ENCODE peak calls at places on chromosome 3, in four cellular contexts. One of them, this sample, is unnamed.

GRCh38 chr3:100159564-100160153 is 45.4 kb upstream of the FILIP1L start:
- DNase-seq in NCI-H1417 treated with DMSO at 0.1 percent for 48 hours: no peak
- DNase-seq in ELR: peak; percentile 90
- DNase-seq in activated CD4-positive, alpha-beta memory T cell treated with anti-CD3 and anti-CD28 coated beads for 36 hours: no peak
- DNase-seq in this sample: peak; percentile 50

GRCh38 chr3:115386347-115386746 is 237.0 kb upstream of the GAP43 start:
- DNase-seq in NCI-H1417 treated with DMSO at 0.1 percent for 48 hours: no peak
- DNase-seq in activated CD4-positive, alpha-beta memory T cell treated with anti-CD3 and anti-CD28 coated beads for 36 hours: no peak
- DNase-seq in ELR: no peak
- DNase-seq in this sample: no peak

GRCh38 chr3:126356373-126357298 is 572 bp downstream of the KLF15 start:
- DNase-seq in NCI-H1417 treated with DMSO at 0.1 percent for 48 hours: no peak
- DNase-seq in activated CD4-positive, alpha-beta memory T cell treated with anti-CD3 and anti-CD28 coated beads for 36 hours: peak; percentile 16
- DNase-seq in ELR: peak; percentile 14
- DNase-seq in this sample: no peak

GRCh38 chr3:189269356-189269755 is 97.6 kb downstream of the TPRG1 start:
- DNase-seq in ELR: peak; percentile 17
- DNase-seq in activated CD4-positive, alpha-beta memory T cell treated with anti-CD3 and anti-CD28 coated beads for 36 hours: no peak
- DNase-seq in NCI-H1417 treated with DMSO at 0.1 percent for 48 hours: no peak
- DNase-seq in this sample: peak; percentile 8

GRCh38 chr3:135145581-135145980 is 350.5 kb downstream of the EPHB1 start:
- DNase-seq in activated CD4-positive, alpha-beta memory T cell treated with anti-CD3 and anti-CD28 coated beads for 36 hours: no peak
- DNase-seq in ELR: no peak
- DNase-seq in NCI-H1417 treated with DMSO at 0.1 percent for 48 hours: no peak
- DNase-seq in this sample: no peak

GRCh38 chr3:132006605-132007204 is 28.1 kb downstream of the CPNE4 start:
- DNase-seq in activated CD4-positive, alpha-beta memory T cell treated with anti-CD3 and anti-CD28 coated beads for 36 hours: peak; percentile 32
- DNase-seq in NCI-H1417 treated with DMSO at 0.1 percent for 48 hours: no peak
- DNase-seq in ELR: peak; percentile 58
- DNase-seq in this sample: peak; percentile 59

GRCh38 chr3:45187597-45188210 is 38.4 kb downstream of the TMEM158 start:
- DNase-seq in NCI-H1417 treated with DMSO at 0.1 percent for 48 hours: no peak
- DNase-seq in ELR: no peak
- DNase-seq in activated CD4-positive, alpha-beta memory T cell treated with anti-CD3 and anti-CD28 coated beads for 36 hours: peak; percentile 56
- DNase-seq in this sample: no peak

GRCh38 chr3:27454461-27454860 is 29.7 kb downstream of the SLC4A7 start:
- DNase-seq in activated CD4-positive, alpha-beta memory T cell treated with anti-CD3 and anti-CD28 coated beads for 36 hours: no peak
- DNase-seq in ELR: no peak
- DNase-seq in NCI-H1417 treated with DMSO at 0.1 percent for 48 hours: no peak
- DNase-seq in this sample: no peak

GRCh38 chr3:118101891-118102290 is 932.8 kb downstream of the IGSF11 start:
- DNase-seq in activated CD4-positive, alpha-beta memory T cell treated with anti-CD3 and anti-CD28 coated beads for 36 hours: no peak
- DNase-seq in ELR: no peak
- DNase-seq in NCI-H1417 treated with DMSO at 0.1 percent for 48 hours: no peak
- DNase-seq in this sample: no peak

GRCh38 chr3:180828723-180829408 is 83.6 kb upstream of the FXR1 start:
- DNase-seq in activated CD4-positive, alpha-beta memory T cell treated with anti-CD3 and anti-CD28 coated beads for 36 hours: no peak
- DNase-seq in NCI-H1417 treated with DMSO at 0.1 percent for 48 hours: no peak
- DNase-seq in ELR: no peak
- DNase-seq in this sample: no peak

GRCh38 chr3:63951492-63951891 is 39.3 kb upstream of the SCAANT1 start:
- DNase-seq in NCI-H1417 treated with DMSO at 0.1 percent for 48 hours: no peak
- DNase-seq in activated CD4-positive, alpha-beta memory T cell treated with anti-CD3 and anti-CD28 coated beads for 36 hours: no peak
- DNase-seq in ELR: no peak
- DNase-seq in this sample: no peak

GRCh38 chr3:177640319-177640997 is 443.2 kb upstream of the TBL1XR1 start:
- DNase-seq in NCI-H1417 treated with DMSO at 0.1 percent for 48 hours: no peak
- DNase-seq in activated CD4-positive, alpha-beta memory T cell treated with anti-CD3 and anti-CD28 coated beads for 36 hours: peak; percentile 27
- DNase-seq in ELR: no peak
- DNase-seq in this sample: peak; percentile 23

GRCh38 chr3:71461749-71462483 is 121.6 kb downstream of the FOXP1 start:
- DNase-seq in ELR: peak; percentile 57
- DNase-seq in activated CD4-positive, alpha-beta memory T cell treated with anti-CD3 and anti-CD28 coated beads for 36 hours: no peak
- DNase-seq in NCI-H1417 treated with DMSO at 0.1 percent for 48 hours: no peak
- DNase-seq in this sample: peak; percentile 12

GRCh38 chr3:189967254-189967865 is 153.3 kb downstream of the P3H2 start:
- DNase-seq in NCI-H1417 treated with DMSO at 0.1 percent for 48 hours: no peak
- DNase-seq in activated CD4-positive, alpha-beta memory T cell treated with anti-CD3 and anti-CD28 coated beads for 36 hours: no peak
- DNase-seq in ELR: peak; percentile 78
- DNase-seq in this sample: peak; percentile 58

GRCh38 chr3:17741621-17742091 is 775 bp downstream of the TBC1D5 start:
- DNase-seq in activated CD4-positive, alpha-beta memory T cell treated with anti-CD3 and anti-CD28 coated beads for 36 hours: no peak
- DNase-seq in ELR: no peak
- DNase-seq in NCI-H1417 treated with DMSO at 0.1 percent for 48 hours: no peak
- DNase-seq in this sample: no peak

GRCh38 chr3:179333084-179333483 is 10.3 kb downstream of the ZNF639 start:
- DNase-seq in ELR: no peak
- DNase-seq in activated CD4-positive, alpha-beta memory T cell treated with anti-CD3 and anti-CD28 coated beads for 36 hours: no peak
- DNase-seq in NCI-H1417 treated with DMSO at 0.1 percent for 48 hours: no peak
- DNase-seq in this sample: no peak

GRCh38 chr3:40971191-40972168 is 227.8 kb upstream of the CTNNB1 start:
- DNase-seq in ELR: peak; percentile 94
- DNase-seq in NCI-H1417 treated with DMSO at 0.1 percent for 48 hours: peak; percentile 0
- DNase-seq in activated CD4-positive, alpha-beta memory T cell treated with anti-CD3 and anti-CD28 coated beads for 36 hours: peak; percentile 64
- DNase-seq in this sample: peak; percentile 98

GRCh38 chr3:107366766-107367165 is 10.5 kb upstream of the CCDC54 start:
- DNase-seq in NCI-H1417 treated with DMSO at 0.1 percent for 48 hours: no peak
- DNase-seq in activated CD4-positive, alpha-beta memory T cell treated with anti-CD3 and anti-CD28 coated beads for 36 hours: no peak
- DNase-seq in ELR: peak; percentile 34
- DNase-seq in this sample: no peak